ENCODE peak calls at places on chromosome 12, in eight cellular contexts. P is PC-3, N is GM23248, B is HCT116, G is MM.1S, S is SK-N-SH, W is OCI-LY7, V is GM23338. X is an unnamed sample. For H3K9me2, the result is how much of the 10 kb centered on the place peaks cover.

GRCh38 chr12:79420146-79420618 is 270.6 kb downstream of the PAWR start:
- DNase-seq in V (peak), B (peak), W (peak), P (peak), S (no peak), G (peak), N (peak), X (peak)

GRCh38 chr12:121793501-121793835 is at the start of gene RHOF:
- DNase-seq in B (no peak), V (peak), W (peak), G (peak), P (peak), N (peak), S (peak), X (peak)

GRCh38 chr12:80825506-80825905 is 108.8 kb downstream of the MYF5 start:
- DNase-seq in V (no peak), N (no peak), B (no peak), W (no peak), S (no peak), G (no peak), P (no peak), X (no peak)

GRCh38 chr12:52581481-52581880 is 7.8 kb upstream of the KRT74 start:
- DNase-seq in B (no peak), S (no peak), G (no peak), V (no peak), W (no peak), N (peak), P (peak), X (no peak)

GRCh38 chr12:122021193-122021821 is 377 bp upstream of the BCL7A start:
- DNase-seq in P (peak), N (peak), W (peak), S (no peak), V (peak), B (no peak), G (no peak), X (peak)

GRCh38 chr12:67826946-67827719 is 162.1 kb upstream of the IFNG-AS1 start:
- DNase-seq in B (no peak), P (peak), V (no peak), N (peak), W (no peak), G (no peak), S (no peak), X (no peak)

GRCh38 chr12:69351462-69352236 is 3.5 kb downstream of the LYZ start:
- DNase-seq in P (no peak), G (no peak), W (no peak), N (no peak), B (no peak), V (no peak), S (no peak), X (no peak)

GRCh38 chr12:50201987-50202521 is 34.9 kb upstream of the CERS5 start:
- DNase-seq in V (peak), P (peak), W (no peak), B (peak), S (no peak), G (no peak), N (peak), X (no peak)

GRCh38 chr12:129028824-129029223 is 175.5 kb downstream of the GLT1D1 start:
- DNase-seq in W (no peak), N (no peak), B (no peak), G (no peak), P (no peak), V (no peak), S (no peak), X (no peak)

GRCh38 chr12:2011641-2012607 is 7.7 kb upstream of the DCP1B start:
- DNase-seq in B (no peak), S (no peak), N (no peak), W (no peak), P (no peak), V (peak), G (no peak), X (no peak)

GRCh38 chr12:2009623-2010022 is 5.4 kb upstream of the DCP1B start:
- DNase-seq in V (peak), N (no peak), W (no peak), P (no peak), G (no peak), S (no peak), B (no peak), X (peak)

GRCh38 chr12:2016862-2017723 is 12.8 kb upstream of the DCP1B start:
- DNase-seq in N (no peak), G (no peak), S (no peak), V (no peak), P (no peak), B (no peak), W (no peak), X (no peak)

GRCh38 chr12:2013111-2013510 is 8.9 kb upstream of the DCP1B start:
- DNase-seq in G (no peak), P (no peak), V (no peak), W (no peak), N (peak), B (no peak), S (no peak), X (no peak)

DNA sequence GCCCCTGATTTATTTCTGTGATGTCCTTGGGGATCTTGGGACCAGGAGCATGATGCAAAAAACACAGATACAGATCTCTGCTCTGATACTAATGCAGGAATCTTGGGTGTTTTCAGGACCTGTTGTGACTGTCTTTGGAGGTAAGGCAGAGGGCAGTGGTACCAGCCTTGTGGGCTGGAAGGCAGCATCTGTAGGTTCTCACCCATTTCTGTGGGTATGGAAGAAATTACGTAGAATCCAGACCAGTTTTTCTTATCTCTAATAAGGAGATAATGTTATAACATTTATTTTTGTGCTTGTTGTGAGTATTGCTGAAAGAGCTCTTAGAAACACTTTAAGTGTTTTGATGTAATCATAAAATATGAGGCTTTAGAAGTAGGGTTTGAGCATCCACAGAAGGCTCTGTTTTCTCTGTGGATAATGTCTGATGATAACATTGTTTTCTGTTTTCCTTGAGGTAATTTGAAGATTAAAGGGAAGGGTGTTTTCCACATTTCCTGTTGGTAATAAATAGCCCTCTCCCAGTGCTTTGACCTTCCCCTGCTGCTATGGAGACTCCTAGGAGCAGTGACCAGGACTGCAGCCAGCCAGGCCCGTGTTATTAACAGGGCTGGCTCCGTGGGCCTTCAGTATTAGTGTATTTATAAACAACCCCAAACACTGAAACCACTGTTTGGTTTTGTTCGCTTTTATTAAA is 9.4 kb upstream of the DCP1B start:
- DNase-seq in W (no peak), G (no peak), V (peak), P (no peak), N (peak), S (peak), B (no peak), X (no peak)
- H3K4me2 ChIP-seq in W (no peak), G (no peak), V (no peak), P (no peak), N (no peak), S (no peak), B (no peak), X (no peak)

DNA sequence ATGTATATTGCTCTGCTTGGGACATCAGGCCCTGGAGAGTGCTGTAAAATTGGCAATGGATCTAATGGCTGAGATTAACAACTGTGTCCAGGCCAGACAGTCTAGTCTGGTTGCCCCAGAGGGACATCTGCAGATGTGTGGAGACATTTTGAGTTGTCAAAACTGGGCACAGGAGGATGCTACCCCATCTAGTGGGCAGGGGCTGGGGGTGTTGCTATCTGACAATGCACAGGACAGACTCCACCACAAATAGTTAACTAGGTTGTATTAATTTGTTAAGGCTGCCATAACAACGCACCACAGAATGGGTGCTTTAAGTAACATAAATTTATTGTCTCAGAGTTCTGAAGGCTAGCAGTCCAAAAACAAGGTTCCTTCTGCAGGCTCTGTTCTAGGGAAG is 302.5 kb upstream of the AMIGO2 start:
- DNase-seq in G (no peak), P (no peak), W (peak), V (no peak), S (no peak), N (no peak), B (no peak), X (no peak)
- H3K9me2 ChIP-seq in G (under half), P (under half), W (under half), V (under half), S (under half), N (under half), B (under half), X (under half)

GRCh38 chr12:93609281-93610192 is 37.1 kb downstream of the SOCS2 start:
- DNase-seq in V (no peak), G (no peak), S (no peak), P (no peak), B (no peak), W (no peak), N (no peak), X (no peak)
- H3K4me2 ChIP-seq in V (peak), G (no peak), S (no peak), P (no peak), B (no peak), W (no peak), N (no peak), X (no peak)

GRCh38 chr12:89559753-89560152 is 33.9 kb upstream of the POC1B start:
- DNase-seq in V (no peak), S (no peak), P (no peak), G (no peak), N (no peak), W (no peak), B (no peak), X (no peak)
- H3K9me2 ChIP-seq in V (under half), S (under half), P (under half), G (under half), N (under half), W (under half), B (under half), X (under half)

X was measured in Karpas-422.